ENCODE peak calls at places on chromosomes 4 and X, in nine cellular contexts. X, F, R, H, U, P, C, Q and M are unnamed samples.

GRCh38 chr4:139774759-139775487 is 109.3 kb downstream of the MGST2 start:
- DNase-seq in C (no peak), Q (no peak), P (no peak), R (no peak), H (peak), X (no peak), U (no peak), F (no peak), M (no peak)

GRCh38 chr4:5544762-5545161 is 163.6 kb downstream of the EVC2 start:
- DNase-seq in C (no peak), X (no peak), Q (no peak), F (no peak), P (no peak), R (no peak), U (no peak), H (no peak), M (no peak)

GRCh38 chrX:75155454-75155829 is 641 bp downstream of the ABCB7 start:
- DNase-seq in X (no peak), P (no peak), U (no peak), F (no peak), R (no peak), H (peak), Q (peak), C (no peak), M (no peak)

GRCh38 chr4:52904421-52904820 is 42.3 kb downstream of the RASL11B start:
- DNase-seq in H (no peak), C (peak), X (no peak), R (no peak), Q (no peak), U (no peak), P (no peak), F (peak), M (no peak)

GRCh38 chrX:19839770-19840254 is 47.6 kb downstream of the SH3KBP1 start:
- DNase-seq in X (no peak), P (no peak), Q (no peak), H (peak), C (peak), R (peak), U (no peak), F (no peak), M (no peak)

GRCh38 chrX:68508799-68509198 is 9.9 kb downstream of the YIPF6 start:
- DNase-seq in H (peak), U (no peak), Q (no peak), F (no peak), P (no peak), R (no peak), C (no peak), X (peak), M (no peak)

GRCh38 chr4:70269674-70270073 is 27.3 kb downstream of the CSN3 start:
- DNase-seq in U (no peak), H (peak), F (no peak), C (no peak), R (peak), X (no peak), P (no peak), Q (peak), M (no peak)

GRCh38 chrX:129705988-129706387 is 32.8 kb upstream of the XPNPEP2 start:
- DNase-seq in F (no peak), X (no peak), Q (no peak), H (no peak), C (no peak), R (no peak), P (no peak), U (no peak), M (no peak)

GRCh38 chr4:143616771-143617170 is 83.7 kb downstream of the FREM3 start:
- DNase-seq in U (no peak), Q (peak), H (peak), P (no peak), R (peak), F (peak), X (no peak), C (peak), M (peak)

GRCh38 chr4:86640469-86640868 is 46.4 kb downstream of the PTPN13 start:
- DNase-seq in F (no peak), R (peak), X (no peak), U (no peak), P (no peak), Q (peak), C (peak), H (peak), M (no peak)

GRCh38 chr4:3252831-3253641 is 4.1 kb downstream of the MSANTD1 start:
- DNase-seq in X (no peak), U (peak), F (no peak), R (no peak), Q (no peak), H (no peak), C (no peak), P (no peak), M (no peak)

GRCh38 chr4:33924801-33925200 is 2319.5 kb downstream of the ARAP2 start:
- DNase-seq in Q (no peak), F (no peak), P (no peak), U (no peak), H (no peak), C (peak), X (no peak), R (no peak), M (no peak)

GRCh38 chr4:40845136-40845910 is 95.6 kb downstream of the NSUN7 start:
- DNase-seq in C (no peak), R (no peak), Q (no peak), U (no peak), H (no peak), P (no peak), X (no peak), F (no peak), M (no peak)

GRCh38 chrX:110678591-110678990 is 117.0 kb downstream of the CHRDL1 start:
- DNase-seq in C (no peak), P (no peak), F (no peak), Q (no peak), H (no peak), X (no peak), U (no peak), R (no peak), M (no peak)

GRCh38 chrX:116009871-116010710 is 160.5 kb upstream of the AGTR2 start:
- DNase-seq in U (peak), H (no peak), C (no peak), P (peak), X (no peak), Q (no peak), R (no peak), F (no peak), M (peak)

GRCh38 chrX:125405339-125405738 is 85.7 kb downstream of the TEX13C start:
- DNase-seq in R (no peak), X (no peak), P (no peak), H (no peak), Q (no peak), F (no peak), C (no peak), U (no peak), M (no peak)

GRCh38 chr4:77734928-77735327 is 84.2 kb downstream of the CNOT6L start:
- DNase-seq in C (peak), P (no peak), U (no peak), H (no peak), F (peak), R (peak), X (no peak), Q (peak), M (peak)

GRCh38 chr4:6270691-6271121 is 1.1 kb downstream of the WFS1 start:
- DNase-seq in Q (peak), C (no peak), R (no peak), F (no peak), P (no peak), U (no peak), X (no peak), H (peak), M (peak)

GRCh38 chrX:150897371-150898319 is 823 bp downstream of the CD99L2 start:
- DNase-seq in C (peak), H (peak), X (peak), Q (peak), U (peak), R (peak), F (no peak), P (peak), M (peak)

GRCh38 chr4:65669008-65669971 is 999 bp downstream of the EPHA5 start:
- DNase-seq in R (no peak), H (peak), X (no peak), Q (peak), U (peak), C (peak), F (peak), P (no peak), M (no peak)

GRCh38 chr4:6114181-6114580 is 86.2 kb downstream of the JAKMIP1 start:
- DNase-seq in U (no peak), R (no peak), C (no peak), P (no peak), F (no peak), Q (no peak), H (no peak), X (no peak), M (no peak)

GRCh38 chrX:153627675-153628111 is 19.3 kb upstream of the DUSP9 start:
- DNase-seq in P (no peak), X (no peak), R (no peak), F (no peak), C (no peak), U (peak), H (no peak), Q (no peak), M (no peak)

GRCh38 chrX:69163936-69164741 is 1.1 kb downstream of the PJA1 start:
- DNase-seq in C (no peak), Q (no peak), F (peak), H (no peak), R (no peak), P (peak), U (peak), X (peak), M (no peak)

GRCh38 chrX:71996826-71997225 is 86.2 kb downstream of the NHSL2 start:
- DNase-seq in R (no peak), C (no peak), H (no peak), U (no peak), P (peak), F (no peak), X (no peak), Q (no peak), M (no peak)

GRCh38 chrX:36908801-36909403 is 99.3 kb upstream of the FAM47C start:
- DNase-seq in F (no peak), H (peak), X (no peak), R (peak), Q (peak), P (no peak), U (no peak), C (peak), M (no peak)

GRCh38 chr4:56690393-56690971 is 9.4 kb upstream of the HOPX start:
- DNase-seq in R (no peak), F (no peak), U (no peak), Q (no peak), X (no peak), P (no peak), C (no peak), H (no peak), M (no peak)

GRCh38 chr4:3443750-3444309 is 2.1 kb downstream of the HGFAC start:
- DNase-seq in X (no peak), R (no peak), C (no peak), Q (no peak), F (no peak), P (no peak), H (no peak), U (no peak), M (no peak)

GRCh38 chr4:30755306-30755705 is 35.1 kb downstream of the PCDH7 start:
- DNase-seq in U (no peak), C (no peak), P (no peak), R (no peak), X (no peak), Q (no peak), H (no peak), F (no peak), M (no peak)

GRCh38 chrX:2311483-2311882 is 189.3 kb downstream of the DHRSX start:
- DNase-seq in P (no peak), U (no peak), Q (no peak), F (no peak), X (no peak), R (no peak), C (peak), H (no peak), M (no peak)

DNA sequence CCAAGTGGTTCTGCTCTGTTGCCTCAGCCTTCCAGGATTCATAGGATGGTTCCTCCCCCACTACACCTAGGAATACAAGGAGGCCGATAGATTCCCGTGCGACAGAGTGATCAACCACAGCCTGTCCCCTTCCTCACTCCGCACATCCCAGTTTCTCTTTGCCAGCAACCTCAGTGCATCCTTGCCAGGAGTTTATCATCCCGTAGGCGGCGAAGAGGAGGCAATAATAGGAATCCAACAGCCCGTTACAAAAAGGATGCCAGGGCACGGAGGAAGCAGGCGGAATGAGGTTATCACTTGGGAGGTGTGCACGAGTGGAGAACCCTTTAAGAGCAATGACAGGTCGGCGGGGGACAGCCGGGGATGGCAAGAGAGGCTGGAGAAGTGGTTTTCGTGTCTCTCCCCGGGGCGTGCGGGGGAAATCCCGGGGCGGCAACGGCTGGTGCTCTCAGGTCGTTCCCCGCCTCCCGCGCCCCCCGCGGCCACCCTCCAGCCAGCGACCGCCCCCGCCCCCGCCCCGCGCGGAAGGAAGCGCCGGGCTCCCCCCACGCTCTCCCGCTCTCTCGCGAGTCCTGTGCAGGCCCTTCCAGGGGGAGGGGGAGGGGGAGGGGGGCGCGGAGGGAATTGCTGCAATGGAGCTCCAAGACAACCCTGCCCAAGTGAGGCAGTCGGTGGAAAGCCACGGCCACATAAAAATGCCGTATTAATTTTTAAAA is 1.6 kb downstream of the PPP3CA start:
- DNase-seq in C (no peak), F (peak), R (peak), H (peak), P (peak), X (peak), Q (peak), U (peak), M (peak)
- TF ChIP-seq CTCF in C (no peak), F (peak), R (no peak), H (no peak), P (no peak), X (no peak), Q (no peak), U (no peak), M (no peak)

DNA sequence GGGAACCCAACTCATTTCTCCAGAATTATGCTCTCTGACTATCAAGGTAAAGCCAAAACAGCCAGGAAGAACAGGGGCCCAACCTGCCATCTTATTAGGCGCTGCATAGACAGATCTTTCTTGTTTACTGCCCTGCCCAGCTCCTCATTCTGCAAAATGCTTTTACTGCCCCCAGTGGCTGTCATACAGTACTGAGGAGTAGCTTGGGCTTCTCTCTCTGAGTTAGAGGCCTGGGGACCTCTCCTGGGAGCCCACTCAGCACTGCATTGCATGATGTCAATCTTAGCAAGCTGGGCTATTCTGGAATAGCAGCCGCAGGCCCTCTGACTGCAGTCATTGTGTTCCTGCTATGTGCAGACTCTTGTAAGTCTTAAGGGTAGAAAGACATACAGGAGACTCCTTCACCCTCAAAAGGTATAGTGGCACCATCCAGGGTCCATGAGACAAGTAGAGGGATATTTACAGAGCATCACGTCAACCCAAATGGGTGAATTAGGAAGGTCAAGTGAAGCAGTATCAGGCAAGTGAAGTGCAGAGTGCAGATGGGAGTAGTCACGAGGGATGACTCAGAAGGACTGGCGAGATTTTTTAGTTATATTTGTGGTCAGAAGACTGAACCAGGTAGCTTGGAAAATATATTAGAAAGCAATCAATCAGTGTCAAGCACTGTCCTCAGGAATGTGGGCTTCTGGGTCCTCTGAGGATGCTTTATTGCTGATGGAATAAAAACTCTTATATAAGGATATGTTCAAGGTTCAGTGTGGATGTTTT is 294.1 kb upstream of the SFRP2 start:
- DNase-seq in P (no peak), R (peak), X (no peak), Q (no peak), C (peak), F (no peak), U (no peak), H (peak), M (peak)
- TF ChIP-seq CTCF in P (no peak), R (peak), X (no peak), Q (no peak), C (peak), F (peak), U (no peak), H (peak), M (no peak)

DNA sequence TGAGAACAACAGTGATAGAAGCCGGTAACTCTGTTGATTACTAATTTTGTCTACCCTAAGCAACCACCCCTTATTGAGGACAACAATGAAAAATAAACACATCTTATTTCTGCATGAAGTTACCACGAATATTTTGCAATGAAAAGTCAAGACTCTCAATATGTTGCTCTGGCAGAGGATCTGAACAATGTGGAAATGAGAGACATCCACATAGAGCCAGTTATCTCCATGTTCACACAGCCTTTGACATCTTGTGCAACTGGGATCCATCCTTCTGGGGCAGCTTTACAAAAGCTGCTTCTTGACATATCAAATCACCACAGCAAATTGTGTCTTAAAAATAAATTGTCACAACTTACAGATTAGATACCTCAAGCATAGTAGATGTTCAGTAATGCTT is 10.2 kb downstream of the EDNRA start:
- DNase-seq in R (no peak), H (no peak), P (no peak), U (no peak), X (no peak), Q (peak), C (no peak), F (peak), M (no peak)
- TF ChIP-seq CTCF in R (no peak), H (no peak), P (no peak), U (no peak), X (no peak), Q (no peak), C (no peak), F (no peak), M (no peak)

DNA sequence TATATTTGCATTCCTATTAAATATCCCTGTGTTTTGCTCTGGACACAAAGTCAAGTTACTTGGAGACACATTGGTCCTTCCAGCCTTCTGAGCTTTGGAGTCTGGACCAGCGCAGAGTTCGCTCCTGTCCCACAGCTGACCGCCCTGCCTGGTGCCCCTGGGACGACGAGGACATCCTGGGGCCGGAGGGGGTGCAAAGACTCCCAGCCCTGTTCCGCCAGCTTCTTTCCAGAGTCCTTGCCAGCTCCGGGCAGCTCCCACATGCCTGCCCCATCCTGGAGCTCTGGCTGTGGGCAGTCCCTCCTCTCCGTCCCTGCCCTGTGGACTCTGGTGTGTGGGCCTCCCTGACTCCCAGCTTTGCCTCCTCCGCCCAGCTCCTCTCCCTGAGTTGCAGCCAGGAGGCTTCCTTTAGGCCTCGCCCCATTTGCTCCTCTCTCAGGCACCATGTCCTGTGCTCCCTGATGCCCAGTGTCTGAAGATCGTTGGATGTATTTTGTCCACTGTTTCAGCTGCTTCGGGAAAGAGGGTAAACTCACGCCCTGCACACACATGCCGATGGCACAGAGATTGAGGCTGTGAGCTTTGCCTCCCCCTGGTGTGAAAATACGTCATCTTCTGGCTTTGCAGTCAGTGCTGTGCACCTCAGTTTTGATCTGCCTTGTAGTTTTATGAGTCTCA is 4.9 kb upstream of the PCGF3 start:
- DNase-seq in X (no peak), P (no peak), F (no peak), H (no peak), C (no peak), U (no peak), Q (no peak), R (no peak), M (no peak)
- TF ChIP-seq CTCF in X (no peak), P (no peak), F (no peak), H (no peak), C (no peak), U (no peak), Q (no peak), R (no peak), M (no peak)

DNA sequence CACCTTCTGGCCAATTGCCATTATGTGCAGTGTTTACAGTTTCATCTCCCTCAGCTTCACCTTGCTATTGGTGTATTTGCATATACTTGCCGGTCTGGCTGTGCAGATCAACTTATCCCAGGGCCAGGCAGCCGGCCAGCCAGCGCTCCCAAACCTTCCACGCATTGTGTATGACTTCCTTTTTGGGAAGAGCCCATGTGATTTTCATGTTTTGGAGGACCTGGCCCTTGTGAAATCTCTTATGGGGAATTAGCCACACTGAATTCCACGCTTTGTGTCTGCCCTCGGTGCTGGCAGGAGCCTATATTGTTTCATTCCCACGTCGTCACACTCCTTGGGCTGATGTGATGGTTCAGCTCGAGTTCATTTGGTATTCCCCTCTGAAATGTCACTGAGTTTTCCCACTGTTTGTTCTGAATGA is 6.0 kb upstream of the PDLIM3 start:
- DNase-seq in X (no peak), U (no peak), R (no peak), F (no peak), H (no peak), P (peak), Q (peak), C (peak), M (no peak)
- TF ChIP-seq CTCF in X (no peak), U (no peak), R (no peak), F (no peak), H (no peak), P (no peak), Q (no peak), C (no peak), M (no peak)

DNA sequence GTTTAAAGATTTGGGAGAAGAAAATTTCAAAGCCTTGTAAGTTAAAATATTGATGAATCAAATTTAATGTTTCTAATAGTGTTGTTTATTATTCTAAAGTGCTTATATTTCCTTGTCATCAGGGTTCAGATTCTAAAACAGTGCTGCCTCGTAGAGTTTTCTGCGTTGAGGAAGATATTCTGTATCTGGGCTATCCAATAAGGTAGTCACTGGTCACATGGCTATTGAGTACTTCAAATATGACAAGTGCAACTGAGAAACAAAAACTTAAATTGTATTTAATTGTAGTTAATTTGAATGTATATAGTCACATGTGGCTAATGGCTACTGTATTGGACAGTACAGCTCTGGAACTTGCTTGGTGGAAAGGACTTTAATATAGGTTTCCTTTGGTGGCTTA is 1.1 kb downstream of the ALB start:
- DNase-seq in U (no peak), X (no peak), R (no peak), H (no peak), F (no peak), Q (no peak), P (no peak), C (no peak), M (no peak)
- TF ChIP-seq CTCF in U (no peak), X (no peak), R (no peak), H (no peak), F (no peak), Q (no peak), P (no peak), C (no peak), M (no peak)

GRCh38 chr4:154551872-154552686 is 1.9 kb upstream of the PLRG1 start:
- DNase-seq in U (peak), X (peak), P (peak), H (peak), F (peak), R (peak), Q (peak), C (peak), M (peak)
- TF ChIP-seq CTCF in U (peak), X (peak), P (peak), H (peak), F (peak), R (peak), Q (peak), C (peak), M (peak)